ENCODE peak calls at places on chromosomes 6 and 20, in seven cellular contexts. R, P, Y, M, V, U and C are unnamed samples.

GRCh38 chr6:1346556-1347186 is 34.8 kb downstream of the FOXQ1 start:
- DNase-seq in R (peak), P (no peak), Y (no peak), M (no peak), V (no peak), U (no peak), C (no peak)

GRCh38 chr6:100467144-100468012 is 2.7 kb upstream of the SIM1 start:
- DNase-seq in R (no peak), P (no peak), Y (no peak), M (no peak), V (no peak), U (no peak), C (no peak)

GRCh38 chr6:26295691-26296555 is 69.1 kb upstream of the BTN3A2 start:
- DNase-seq in R (peak), P (no peak), Y (no peak), M (no peak), V (no peak), U (peak), C (no peak)

GRCh38 chr6:26520088-26520839 is 17.9 kb upstream of the HMGN4 start:
- DNase-seq in R (no peak), P (no peak), Y (no peak), M (peak), V (no peak), U (no peak), C (no peak)

GRCh38 chr6:34284563-34285545 is 36.0 kb upstream of the SMIM29 start:
- DNase-seq in R (peak), P (no peak), Y (no peak), M (peak), V (peak), U (no peak), C (peak)

GRCh38 chr20:20695250-20695816 is 17.1 kb downstream of the RALGAPA2 start:
- DNase-seq in R (no peak), P (no peak), Y (no peak), M (no peak), V (no peak), U (peak), C (no peak)

GRCh38 chr6:143594647-143595046 is 83.1 kb upstream of the PHACTR2 start:
- DNase-seq in R (no peak), P (no peak), Y (no peak), M (no peak), V (no peak), U (peak), C (no peak)

GRCh38 chr6:150076196-150076893 is 7.4 kb upstream of the ULBP3 start:
- DNase-seq in R (peak), P (no peak), Y (no peak), M (no peak), V (no peak), U (no peak), C (no peak)

GRCh38 chr6:129617986-129618385 is 92.0 kb downstream of the ARHGAP18 start:
- DNase-seq in R (no peak), P (no peak), Y (no peak), M (no peak), V (no peak), U (peak), C (no peak)

GRCh38 chr6:40583694-40584093 is 3.5 kb downstream of the LRFN2 start:
- DNase-seq in R (no peak), P (no peak), Y (no peak), M (no peak), V (no peak), U (no peak), C (no peak)

GRCh38 chr6:101926149-101926925 is 532.8 kb downstream of the GRIK2 start:
- DNase-seq in R (peak), P (no peak), Y (no peak), M (no peak), V (peak), U (no peak), C (no peak)

GRCh38 chr20:35917077-35917476 is 37.2 kb downstream of the SCAND1 start:
- DNase-seq in R (no peak), P (no peak), Y (no peak), M (no peak), V (no peak), U (no peak), C (no peak)

GRCh38 chr20:38685853-38686473 is 38.3 kb upstream of the SLC32A1 start:
- DNase-seq in R (peak), P (no peak), Y (peak), M (no peak), V (no peak), U (peak), C (peak)

GRCh38 chr20:17995967-17996819 is 27.4 kb downstream of the MGME1 start:
- DNase-seq in R (peak), P (peak), Y (peak), M (peak), V (peak), U (peak), C (peak)

GRCh38 chr6:150189176-150189575 is 46.3 kb downstream of the PPP1R14C start:
- DNase-seq in R (no peak), P (no peak), Y (no peak), M (no peak), V (no peak), U (no peak), C (no peak)

GRCh38 chr6:82017316-82017715 is 230.2 kb downstream of the IBTK start:
- DNase-seq in R (peak), P (no peak), Y (no peak), M (no peak), V (peak), U (peak), C (no peak)

GRCh38 chr6:14966111-14966901 is 279.6 kb upstream of the JARID2 start:
- DNase-seq in R (peak), P (no peak), Y (no peak), M (no peak), V (peak), U (no peak), C (no peak)

GRCh38 chr6:160297310-160297709 is 38.7 kb upstream of the SLC22A2 start:
- DNase-seq in R (no peak), P (no peak), Y (no peak), M (no peak), V (no peak), U (no peak), C (no peak)

GRCh38 chr6:33249732-33250625 is 21.7 kb downstream of the VPS52 start:
- DNase-seq in R (peak), P (no peak), Y (no peak), M (no peak), V (peak), U (peak), C (no peak)

GRCh38 chr20:3616250-3616649 is 46.9 kb downstream of the GFRA4 start:
- DNase-seq in R (peak), P (no peak), Y (peak), M (no peak), V (no peak), U (peak), C (no peak)

GRCh38 chr20:58549231-58549630 is 34.0 kb upstream of the APCDD1L start:
- DNase-seq in R (no peak), P (no peak), Y (no peak), M (no peak), V (no peak), U (no peak), C (no peak)

GRCh38 chr6:7136859-7137334 is 29.1 kb downstream of the RREB1 start:
- DNase-seq in R (no peak), P (peak), Y (no peak), M (no peak), V (no peak), U (no peak), C (peak)

GRCh38 chr6:166488701-166489100 is 97.8 kb downstream of the RAMACL start:
- DNase-seq in R (no peak), P (no peak), Y (no peak), M (no peak), V (no peak), U (no peak), C (no peak)

GRCh38 chr6:30227763-30228487 is 14.7 kb upstream of the TRIM26 start:
- DNase-seq in R (no peak), P (no peak), Y (no peak), M (no peak), V (no peak), U (no peak), C (no peak)

GRCh38 chr6:154606457-154606856 is 96.0 kb upstream of the CNKSR3 start:
- DNase-seq in R (no peak), P (peak), Y (no peak), M (no peak), V (no peak), U (peak), C (peak)

GRCh38 chr6:44674226-44675155 is 287.0 kb downstream of the CDC5L start:
- DNase-seq in R (no peak), P (no peak), Y (no peak), M (no peak), V (no peak), U (peak), C (no peak)

GRCh38 chr20:63627700-63628245 is 872 bp upstream of the GMEB2 start:
- DNase-seq in R (no peak), P (no peak), Y (no peak), M (no peak), V (no peak), U (no peak), C (no peak)

GRCh38 chr6:137240168-137240567 is 21.0 kb upstream of the IFNGR1 start:
- DNase-seq in R (peak), P (no peak), Y (no peak), M (no peak), V (peak), U (peak), C (no peak)

GRCh38 chr6:160102956-160103824 is 18.4 kb upstream of the SLC22A1 start:
- DNase-seq in R (peak), P (peak), Y (no peak), M (no peak), V (peak), U (no peak), C (peak)

GRCh38 chr20:24948939-24949679 is at the start of gene CST7:
- DNase-seq in R (no peak), P (no peak), Y (no peak), M (no peak), V (no peak), U (peak), C (no peak)

GRCh38 chr6:82494367-82494766 is 130.8 kb downstream of the TPBG start:
- DNase-seq in R (no peak), P (no peak), Y (no peak), M (no peak), V (no peak), U (no peak), C (no peak)

GRCh38 chr6:73798592-73798991 is 102.6 kb downstream of the CD109 start:
- DNase-seq in R (peak), P (no peak), Y (peak), M (peak), V (peak), U (peak), C (no peak)

GRCh38 chr6:117907600-117908245 is 659 bp downstream of the SLC35F1 start:
- DNase-seq in R (peak), P (no peak), Y (no peak), M (no peak), V (no peak), U (no peak), C (no peak)

GRCh38 chr6:99611148-99611547 is 4.5 kb downstream of the PRDM13 start:
- DNase-seq in R (no peak), P (no peak), Y (no peak), M (no peak), V (no peak), U (no peak), C (no peak)

GRCh38 chr20:50690979-50691584 is at the start of gene RIPOR3:
- DNase-seq in R (peak), P (no peak), Y (no peak), M (no peak), V (no peak), U (no peak), C (no peak)